ENCODE peak calls at places on chromosomes 16 and 17, in five cellular contexts. E is PC-3, S is GM23338, D is HCT116, O is neural progenitor cell. I is an unnamed sample. For H3K4me1, the result is how much of the 10 kb centered on the place peaks cover.

GRCh38 chr17:77111916-77112315 is 28.9 kb upstream of the SEC14L1 start:
- DNase-seq in E (no peak), S (no peak), D (no peak), O (no peak), I (no peak)

GRCh38 chr16:27781195-27781524 is 231.2 kb downstream of the KATNIP start:
- DNase-seq in E (no peak), S (no peak), D (no peak), O (no peak), I (no peak)

GRCh38 chr17:76161113-76161512 is 20.1 kb upstream of the FOXJ1 start:
- DNase-seq in E (no peak), S (no peak), D (no peak), O (no peak), I (no peak)

GRCh38 chr17:59330314-59330942 is 1.0 kb upstream of the YPEL2 start:
- DNase-seq in E (peak), S (peak), D (no peak), O (peak), I (no peak)

GRCh38 chr17:77521076-77521475 is 380.3 kb downstream of the SEC14L1 start:
- DNase-seq in E (no peak), S (no peak), D (no peak), O (no peak), I (no peak)

GRCh38 chr17:55356440-55357328 is 65.0 kb downstream of the MMD start:
- DNase-seq in E (peak), S (peak), D (peak), O (peak), I (peak)

GRCh38 chr16:70437017-70437581 is 1.8 kb downstream of the ST3GAL2 start:
- DNase-seq in E (no peak), S (peak), D (no peak), O (peak), I (peak)

GRCh38 chr17:66351053-66351452 is 48.6 kb downstream of the PRKCA start:
- DNase-seq in E (peak), S (no peak), D (no peak), O (no peak), I (no peak)

GRCh38 chr17:44400226-44400847 is 10.9 kb upstream of the ITGA2B start:
- DNase-seq in E (peak), S (peak), D (peak), O (peak), I (peak)

GRCh38 chr17:879546-879945 is 97.4 kb downstream of the MRM3 start:
- DNase-seq in E (peak), S (peak), D (peak), O (peak), I (peak)

GRCh38 chr17:29102741-29103181 is 59.8 kb downstream of the PIPOX start:
- DNase-seq in E (no peak), S (no peak), D (no peak), O (no peak), I (no peak)

GRCh38 chr16:70612931-70613330 is 33.4 kb upstream of the IL34 start:
- DNase-seq in E (no peak), S (no peak), D (no peak), O (no peak), I (no peak)

GRCh38 chr16:48912360-48912759 is 302.4 kb upstream of the N4BP1 start:
- DNase-seq in E (peak), S (peak), D (no peak), O (no peak), I (peak)

GRCh38 chr17:64459284-64459747 is 10.4 kb downstream of the MILR1 start:
- DNase-seq in E (peak), S (no peak), D (peak), O (no peak), I (no peak)

GRCh38 chr17:47733047-47733413 is at the start of gene TBX21:
- DNase-seq in E (no peak), S (peak), D (peak), O (peak), I (peak)

DNA sequence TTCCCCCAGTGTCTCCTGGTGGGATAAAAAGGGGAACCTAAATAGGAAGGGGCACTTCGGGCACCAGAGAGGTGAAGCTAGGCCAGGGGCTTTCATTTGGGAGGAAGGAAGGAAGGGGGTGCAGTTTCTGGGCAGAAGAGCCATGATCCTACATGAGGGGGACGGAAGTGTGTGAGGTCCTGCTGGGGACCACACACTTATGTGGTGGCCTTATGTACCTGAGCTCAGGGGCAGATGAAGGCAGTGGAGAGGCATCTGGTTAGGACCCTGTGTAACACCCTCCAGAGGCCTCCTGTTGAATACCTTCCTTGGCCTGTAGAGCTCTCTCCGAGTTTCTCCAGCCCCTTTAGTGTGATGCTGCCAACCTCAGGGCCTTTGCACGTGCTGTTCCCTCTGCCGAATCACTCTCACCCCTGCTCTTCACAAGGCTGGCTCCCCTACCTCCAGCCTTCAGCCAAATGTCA is 21.2 kb downstream of the IGFBP4 start:
- DNase-seq in E (peak), S (peak), D (no peak), O (no peak), I (no peak)
- TF ChIP-seq EZH2phosphoT487 in E (no peak), S (no peak), D (no peak), O (no peak), I (no peak)

GRCh38 chr16:24150282-24150681 is 105.9 kb upstream of the CACNG3 start:
- DNase-seq in E (no peak), S (no peak), D (no peak), O (no peak), I (no peak)
- H3K4me1 ChIP-seq in E (under half), S (under half), D (under half), O (under half), I (under half)

DNA sequence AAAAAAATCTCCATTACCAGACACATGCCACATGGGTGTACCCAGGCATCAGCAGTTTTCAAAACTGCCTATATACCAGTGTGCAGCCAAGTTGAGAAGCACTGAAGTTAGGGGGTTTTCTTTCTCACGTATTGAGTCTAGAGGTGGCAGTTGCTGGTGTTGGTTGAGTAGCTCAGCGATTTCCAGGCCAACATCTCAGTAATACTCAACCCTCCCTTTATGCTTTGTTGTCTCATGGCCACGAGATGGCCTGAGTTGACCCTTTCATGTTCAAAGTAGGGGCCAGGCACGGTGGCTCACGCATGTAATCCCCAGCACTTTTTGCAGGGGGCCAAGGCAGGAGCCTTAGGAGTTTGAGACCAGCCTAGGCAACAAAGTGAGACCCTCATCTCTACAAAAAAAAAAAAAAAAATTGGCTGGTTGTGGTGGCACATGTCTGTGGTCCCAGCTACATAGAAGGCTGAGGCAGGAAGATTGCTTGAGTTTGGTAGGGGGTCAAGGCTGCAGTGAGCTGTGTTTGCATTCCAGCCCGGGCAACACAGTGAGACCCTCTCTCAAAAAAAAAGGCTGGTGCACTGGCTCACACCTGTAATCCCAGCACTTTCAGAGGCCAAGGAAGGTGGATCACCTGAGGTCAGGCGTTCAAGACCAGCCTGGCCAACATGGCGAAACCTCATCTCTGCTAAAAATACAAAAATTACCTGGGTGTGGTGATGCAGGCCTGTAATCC is 10.8 kb downstream of the LRRC3C start:
- DNase-seq in E (no peak), S (no peak), D (no peak), O (no peak), I (no peak)
- TF ChIP-seq EZH2phosphoT487 in E (no peak), S (no peak), D (no peak), O (no peak), I (no peak)

DNA sequence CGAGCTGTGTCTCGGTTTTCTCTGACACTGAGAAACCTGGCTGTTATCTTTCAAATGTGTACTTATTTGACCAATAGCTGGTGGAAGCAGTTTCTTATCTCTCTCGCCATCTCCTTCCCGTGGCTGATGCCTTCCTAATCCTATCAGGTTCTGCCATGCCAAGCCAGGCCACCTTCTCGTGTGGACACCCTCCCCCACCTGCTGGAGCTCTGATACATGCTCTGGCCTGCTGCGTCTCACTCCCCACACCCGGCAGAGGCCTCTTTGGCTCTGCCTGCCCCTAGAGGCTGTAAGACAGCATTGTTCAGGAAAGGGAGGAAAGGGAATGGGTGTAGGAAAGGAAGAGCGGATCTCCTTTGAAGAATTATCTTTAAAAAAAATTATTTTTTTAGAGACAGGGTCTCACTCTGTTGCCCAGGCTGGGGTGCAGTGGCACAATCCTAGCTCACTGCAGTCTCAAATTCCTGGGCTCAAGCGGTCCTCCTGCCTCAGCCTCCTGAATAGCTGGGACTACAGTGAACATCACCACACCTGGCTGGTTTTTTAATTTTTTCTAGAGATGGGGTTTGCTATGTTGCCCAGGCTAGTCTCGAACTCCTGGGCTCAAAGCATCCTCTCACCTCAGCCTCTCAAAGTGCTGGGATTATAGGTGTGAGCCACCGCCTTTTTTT is 7.5 kb upstream of the ARMC5 start:
- DNase-seq in E (peak), S (peak), D (peak), O (peak), I (peak)
- H3K4me1 ChIP-seq in E (under half), S (under half), D (under half), O (under half), I (under half)

GRCh38 chr16:12801511-12802042 is 2.1 kb downstream of the CPPED1 start:
- DNase-seq in E (no peak), S (no peak), D (no peak), O (no peak), I (peak)
- TF ChIP-seq EZH2phosphoT487 in E (no peak), S (no peak), D (no peak), O (no peak), I (no peak)

I was measured in OCI-LY7.